ENCODE peak calls at places on chromosomes 5 and 9, in four cellular contexts. G is IMR-90, J is small intestine, Z is left lung. R is an unnamed sample.

GRCh38 chr9:18260527-18260926 is 213.4 kb upstream of the ADAMTSL1 start:
- DNase-seq in G (no peak), J (no peak), Z (no peak), R (no peak)

GRCh38 chr5:65779643-65780042 is 57.6 kb downstream of the NLN start:
- DNase-seq in G (no peak), J (peak; percentile 50), Z (no peak), R (no peak)

GRCh38 chr5:88772047-88772446 is 110.9 kb downstream of the MEF2C start:
- DNase-seq in G (no peak), J (no peak), Z (no peak), R (no peak)

GRCh38 chr9:89153618-89154017 is 25.0 kb downstream of the SHC3 start:
- DNase-seq in G (peak; percentile 94), J (no peak), Z (no peak), R (no peak)

GRCh38 chr5:15290953-15291352 is 209.0 kb upstream of the FBXL7 start:
- DNase-seq in G (no peak), J (no peak), Z (no peak), R (no peak)

GRCh38 chr5:160655717-160656116 is 196.3 kb downstream of the ATP10B start:
- DNase-seq in G (no peak), J (peak; percentile 97), Z (no peak), R (no peak)

GRCh38 chr5:127216906-127217675 is 73.5 kb upstream of the MEGF10 start:
- DNase-seq in G (no peak), J (no peak), Z (no peak), R (no peak)

GRCh38 chr9:84331119-84331791 is 9.3 kb downstream of the SLC28A3 start:
- DNase-seq in G (peak; percentile 26), J (no peak), Z (no peak), R (no peak)

GRCh38 chr5:35617435-35618296 is at the start of gene SPEF2:
- DNase-seq in G (peak; percentile 91), J (peak; percentile 91), Z (peak; percentile 86), R (peak; percentile 83)

GRCh38 chr5:154284433-154284832 is 93.9 kb downstream of the GALNT10 start:
- DNase-seq in G (no peak), J (no peak), Z (no peak), R (no peak)

GRCh38 chr9:124450931-124451661 is 845 bp downstream of the ADGRD2 start:
- DNase-seq in G (no peak), J (no peak), Z (no peak), R (no peak)

GRCh38 chr9:117434568-117434967 is 19.7 kb upstream of the ASTN2 start:
- DNase-seq in G (no peak), J (no peak), Z (no peak), R (no peak)

GRCh38 chr9:88179080-88179521 is 40.8 kb upstream of the SPATA31C2 start:
- DNase-seq in G (no peak), J (peak; percentile 23), Z (no peak), R (no peak)

GRCh38 chr9:21070171-21070571 is 7.6 kb downstream of the IFNB1 start:
- DNase-seq in G (peak; percentile 98), J (no peak), Z (no peak), R (peak; percentile 13)

GRCh38 chr5:59746261-59746765 is 147.2 kb downstream of the PDE4D start:
- DNase-seq in G (peak; percentile 6), J (no peak), Z (no peak), R (no peak)

GRCh38 chr5:124494540-124495116 is 251.8 kb downstream of the ZNF608 start:
- DNase-seq in G (peak; percentile 25), J (no peak), Z (no peak), R (no peak)

GRCh38 chr5:131109540-131110255 is 55.4 kb downstream of the HINT1 start:
- DNase-seq in G (peak; percentile 33), J (peak; percentile 36), Z (no peak), R (no peak)

GRCh38 chr5:140113699-140114263 is at the start of gene PURA:
- DNase-seq in G (peak; percentile 92), J (peak; percentile 94), Z (peak; percentile 97), R (no peak)

GRCh38 chr9:115127191-115127817 is 9.3 kb upstream of the TNC start:
- DNase-seq in G (peak; percentile 87), J (no peak), Z (no peak), R (no peak)

GRCh38 chr5:180463216-180463900 is 30.8 kb upstream of the CNOT6 start:
- DNase-seq in G (no peak), J (no peak), Z (no peak), R (no peak)

GRCh38 chr5:107809201-107810034 is 138.7 kb upstream of the EFNA5 start:
- DNase-seq in G (peak; percentile 48), J (no peak), Z (no peak), R (no peak)

GRCh38 chr5:128259530-128260145 is 176.1 kb downstream of the SLC12A2 start:
- DNase-seq in G (no peak), J (no peak), Z (no peak), R (no peak)

GRCh38 chr9:127215266-127216209 is 49.0 kb upstream of the GARNL3 start:
- DNase-seq in G (no peak), J (no peak), Z (peak; percentile 25), R (no peak)

GRCh38 chr5:41065691-41066335 is 5.3 kb downstream of the MROH2B start:
- DNase-seq in G (no peak), J (no peak), Z (no peak), R (no peak)

GRCh38 chr5:56900858-56901578 is 8.4 kb upstream of the SETD9 start:
- DNase-seq in G (peak; percentile 38), J (peak; percentile 58), Z (no peak), R (no peak)

GRCh38 chr9:136011703-136012496 is 50.7 kb upstream of the UBAC1 start:
- DNase-seq in G (peak; percentile 59), J (no peak), Z (peak; percentile 67), R (no peak)

GRCh38 chr9:135222991-135223760 is 135.7 kb downstream of the OLFM1 start:
- DNase-seq in G (no peak), J (no peak), Z (peak; percentile 21), R (no peak)

GRCh38 chr9:34190996-34191892 is 12.4 kb downstream of the UBAP1 start:
- DNase-seq in G (peak; percentile 34), J (peak; percentile 13), Z (no peak), R (no peak)

GRCh38 chr5:63170496-63170895 is 591.9 kb downstream of the LRRC70 start:
- DNase-seq in G (no peak), J (no peak), Z (no peak), R (no peak)

GRCh38 chr9:83509372-83509771 is 28.8 kb downstream of the FRMD3 start:
- DNase-seq in G (no peak), J (no peak), Z (no peak), R (no peak)

GRCh38 chr9:38171538-38171884 is 102.5 kb upstream of the SHB start:
- DNase-seq in G (no peak), J (no peak), Z (no peak), R (no peak)

GRCh38 chr5:6710078-6710477 is 3.2 kb upstream of the TENT4A start:
- DNase-seq in G (no peak), J (no peak), Z (no peak), R (no peak)

GRCh38 chr5:9057406-9058000 is 488.4 kb downstream of the SEMA5A start:
- DNase-seq in G (no peak), J (peak; percentile 70), Z (no peak), R (no peak)

GRCh38 chr5:172559004-172559932 is 81.8 kb upstream of the NEURL1B start:
- DNase-seq in G (peak; percentile 89), J (no peak), Z (peak; percentile 57), R (no peak)
- H3K4me3 ChIP-seq in G (peak overlapping the region; percentile 3), J (no peak overlapping the region), Z (no peak overlapping the region), R (no peak overlapping the region)

DNA sequence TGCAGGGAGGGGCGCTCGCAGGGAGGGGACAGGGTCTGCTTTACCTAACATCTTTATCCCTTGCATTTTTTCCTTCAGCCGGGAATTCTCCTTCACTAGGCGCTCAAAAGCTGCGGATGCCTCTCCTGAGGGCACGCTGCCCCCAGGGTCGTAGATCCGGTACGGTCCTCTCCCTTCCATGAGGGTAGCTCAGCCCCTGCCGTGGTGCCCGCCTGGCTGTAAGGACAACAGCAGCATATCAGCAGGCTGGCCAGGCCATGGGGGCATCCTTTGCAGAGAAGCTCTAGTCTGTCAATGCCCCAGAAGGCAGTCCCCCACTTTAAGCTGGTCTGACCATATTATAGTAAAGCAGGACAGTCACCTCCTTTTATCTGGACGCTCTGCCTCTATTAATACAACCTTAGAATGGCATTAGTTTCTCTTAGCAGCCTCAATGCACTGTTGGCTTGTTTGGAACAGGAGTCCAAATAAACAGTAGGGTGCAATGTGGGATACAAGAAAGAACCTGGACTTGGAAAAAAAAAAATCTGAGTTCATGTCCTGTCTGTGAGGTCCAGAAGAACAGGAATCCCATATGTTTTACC is 15.8 kb downstream of the TNIP1 start:
- DNase-seq in G (no peak), J (no peak), Z (no peak), R (no peak)
- H3K27ac ChIP-seq in G (no peak overlapping the region), J (no peak overlapping the region), Z (no peak overlapping the region), R (no peak overlapping the region)

GRCh38 chr5:111748304-111748763 is 8.7 kb downstream of the NREP start:
- DNase-seq in G (peak; percentile 91), J (no peak), Z (no peak), R (no peak)

GRCh38 chr5:111752426-111752965 is 4.5 kb downstream of the NREP start:
- DNase-seq in G (no peak), J (no peak), Z (no peak), R (no peak)

GRCh38 chr5:111746791-111747190 is 10.2 kb downstream of the NREP start:
- DNase-seq in G (no peak), J (no peak), Z (no peak), R (no peak)

GRCh38 chr5:111747336-111747735 is 9.7 kb downstream of the NREP start:
- DNase-seq in G (peak; percentile 59), J (no peak), Z (no peak), R (no peak)

DNA sequence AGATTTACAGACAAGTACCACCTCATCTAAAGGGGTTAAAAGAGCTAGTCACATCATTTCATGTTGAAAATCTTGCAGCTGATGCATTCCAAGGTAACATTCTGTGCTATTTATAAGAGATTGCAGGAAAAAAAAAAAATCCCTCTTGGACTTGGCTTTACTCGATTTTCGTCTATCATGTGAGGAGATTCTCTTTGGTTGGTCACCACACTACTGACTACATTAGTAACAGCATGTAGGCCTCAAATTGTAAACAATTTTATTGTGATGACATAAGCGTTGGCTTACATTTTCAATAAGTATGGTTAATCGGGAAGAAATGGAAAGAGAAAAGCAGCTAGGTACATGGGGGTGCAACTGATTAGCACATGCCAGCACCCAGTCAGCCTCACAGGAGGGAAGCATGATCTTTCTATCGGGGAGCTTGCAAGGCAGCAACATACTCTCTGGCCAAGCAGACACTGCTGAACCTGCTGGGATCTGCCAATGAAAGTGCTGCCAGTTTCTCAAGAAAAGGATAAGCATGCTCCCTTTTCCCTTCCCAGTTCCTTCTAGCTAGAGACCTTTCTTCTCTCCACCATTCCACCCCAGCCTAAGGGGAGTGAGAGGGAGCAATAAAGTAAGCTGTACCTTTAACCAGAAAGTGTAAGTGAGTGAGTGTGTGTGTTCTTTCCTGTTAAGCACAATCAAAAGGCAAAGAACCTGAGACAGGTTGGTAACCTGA is 7.5 kb downstream of the NREP start:
- DNase-seq in G (peak; percentile 70), J (no peak), Z (no peak), R (no peak)
- H3K4me1 ChIP-seq in G (peaks cover 21% of the 10 kb centered on the region), J (no peaks in the 10 kb centered on the region), Z (peaks cover 5% of the 10 kb centered on the region), R (no peaks in the 10 kb centered on the region)

GRCh38 chr9:4937436-4937835 is 47.6 kb upstream of the JAK2 start:
- DNase-seq in G (no peak), J (no peak), Z (no peak), R (no peak)

GRCh38 chr9:4936277-4936676 is 48.8 kb upstream of the JAK2 start:
- DNase-seq in G (no peak), J (no peak), Z (no peak), R (no peak)

GRCh38 chr9:4934976-4935672 is 49.9 kb upstream of the JAK2 start:
- DNase-seq in G (no peak), J (no peak), Z (no peak), R (no peak)

GRCh38 chr9:4936823-4937222 is 48.2 kb upstream of the JAK2 start:
- DNase-seq in G (no peak), J (no peak), Z (no peak), R (no peak)

GRCh38 chr9:4939118-4939561 is 45.9 kb upstream of the JAK2 start:
- DNase-seq in G (no peak), J (no peak), Z (no peak), R (no peak)
- H3K4me3 ChIP-seq in G (no peak overlapping the region), J (no peak overlapping the region), Z (no peak overlapping the region), R (no peak overlapping the region)

R was measured in iPS DF 6.9.